ENCODE peak calls at places on chromosomes 13 and 19, in eight cellular contexts. One of them, this sample, is unnamed.

GRCh38 chr19:8336072-8336569 is 6.9 kb downstream of the KANK3 start:
- DNase-seq in stimulated activated CD4-positive, alpha-beta T cell treated with anti-CD3 and anti-CD28 coated beads, Interleukin-1b, Interleukin-23, amount 100 ng/mL, for 24 hours: no peak
- DNase-seq in EL: no peak
- DNase-seq in substantia nigra: no peak
- DNase-seq in astrocyte of the spinal cord: no peak
- DNase-seq in neuronal stem cell: no peak
- DNase-seq in activated CD8-positive, alpha-beta T cell treated with anti-CD3 and anti-CD28 coated beads, Interleukin-2, amount 10 ng/mL, durations not matched to agents 7 days and 5 days: no peak
- DNase-seq in Kasumi-1: no peak
- DNase-seq in this sample: no peak

GRCh38 chr19:33569822-33570221 is 48.2 kb upstream of the PEPD start:
- DNase-seq in stimulated activated CD4-positive, alpha-beta T cell treated with anti-CD3 and anti-CD28 coated beads, Interleukin-1b, Interleukin-23, amount 100 ng/mL, for 24 hours: no peak
- DNase-seq in EL: no peak
- DNase-seq in substantia nigra: no peak
- DNase-seq in astrocyte of the spinal cord: no peak
- DNase-seq in neuronal stem cell: peak
- DNase-seq in activated CD8-positive, alpha-beta T cell treated with anti-CD3 and anti-CD28 coated beads, Interleukin-2, amount 10 ng/mL, durations not matched to agents 7 days and 5 days: no peak
- DNase-seq in Kasumi-1: no peak
- DNase-seq in this sample: no peak

GRCh38 chr13:23558675-23559536 is 11.3 kb upstream of the TNFRSF19 start:
- DNase-seq in stimulated activated CD4-positive, alpha-beta T cell treated with anti-CD3 and anti-CD28 coated beads, Interleukin-1b, Interleukin-23, amount 100 ng/mL, for 24 hours: no peak
- DNase-seq in EL: peak
- DNase-seq in substantia nigra: no peak
- DNase-seq in astrocyte of the spinal cord: peak
- DNase-seq in neuronal stem cell: no peak
- DNase-seq in activated CD8-positive, alpha-beta T cell treated with anti-CD3 and anti-CD28 coated beads, Interleukin-2, amount 10 ng/mL, durations not matched to agents 7 days and 5 days: no peak
- DNase-seq in Kasumi-1: peak
- DNase-seq in this sample: peak

GRCh38 chr13:33676045-33676699 is 141.8 kb upstream of the RFC3 start:
- DNase-seq in stimulated activated CD4-positive, alpha-beta T cell treated with anti-CD3 and anti-CD28 coated beads, Interleukin-1b, Interleukin-23, amount 100 ng/mL, for 24 hours: no peak
- DNase-seq in EL: peak
- DNase-seq in substantia nigra: no peak
- DNase-seq in astrocyte of the spinal cord: peak
- DNase-seq in neuronal stem cell: no peak
- DNase-seq in activated CD8-positive, alpha-beta T cell treated with anti-CD3 and anti-CD28 coated beads, Interleukin-2, amount 10 ng/mL, durations not matched to agents 7 days and 5 days: no peak
- DNase-seq in Kasumi-1: no peak
- DNase-seq in this sample: no peak

GRCh38 chr13:109141716-109142115 is 512.3 kb downstream of the MYO16 start:
- DNase-seq in stimulated activated CD4-positive, alpha-beta T cell treated with anti-CD3 and anti-CD28 coated beads, Interleukin-1b, Interleukin-23, amount 100 ng/mL, for 24 hours: no peak
- DNase-seq in EL: no peak
- DNase-seq in substantia nigra: no peak
- DNase-seq in astrocyte of the spinal cord: no peak
- DNase-seq in neuronal stem cell: no peak
- DNase-seq in activated CD8-positive, alpha-beta T cell treated with anti-CD3 and anti-CD28 coated beads, Interleukin-2, amount 10 ng/mL, durations not matched to agents 7 days and 5 days: no peak
- DNase-seq in Kasumi-1: no peak
- DNase-seq in this sample: no peak

GRCh38 chr13:38415233-38415632 is 65.6 kb downstream of the UFM1 start:
- DNase-seq in stimulated activated CD4-positive, alpha-beta T cell treated with anti-CD3 and anti-CD28 coated beads, Interleukin-1b, Interleukin-23, amount 100 ng/mL, for 24 hours: no peak
- DNase-seq in EL: no peak
- DNase-seq in substantia nigra: no peak
- DNase-seq in astrocyte of the spinal cord: no peak
- DNase-seq in neuronal stem cell: no peak
- DNase-seq in activated CD8-positive, alpha-beta T cell treated with anti-CD3 and anti-CD28 coated beads, Interleukin-2, amount 10 ng/mL, durations not matched to agents 7 days and 5 days: peak
- DNase-seq in Kasumi-1: no peak
- DNase-seq in this sample: no peak

GRCh38 chr13:66689628-66690027 is 540.5 kb downstream of the PCDH9 start:
- DNase-seq in stimulated activated CD4-positive, alpha-beta T cell treated with anti-CD3 and anti-CD28 coated beads, Interleukin-1b, Interleukin-23, amount 100 ng/mL, for 24 hours: no peak
- DNase-seq in EL: peak
- DNase-seq in substantia nigra: no peak
- DNase-seq in astrocyte of the spinal cord: peak
- DNase-seq in neuronal stem cell: no peak
- DNase-seq in activated CD8-positive, alpha-beta T cell treated with anti-CD3 and anti-CD28 coated beads, Interleukin-2, amount 10 ng/mL, durations not matched to agents 7 days and 5 days: no peak
- DNase-seq in Kasumi-1: no peak
- DNase-seq in this sample: peak

GRCh38 chr13:39810091-39810877 is 154.8 kb downstream of the COG6 start:
- DNase-seq in stimulated activated CD4-positive, alpha-beta T cell treated with anti-CD3 and anti-CD28 coated beads, Interleukin-1b, Interleukin-23, amount 100 ng/mL, for 24 hours: no peak
- DNase-seq in EL: peak
- DNase-seq in substantia nigra: no peak
- DNase-seq in astrocyte of the spinal cord: no peak
- DNase-seq in neuronal stem cell: no peak
- DNase-seq in activated CD8-positive, alpha-beta T cell treated with anti-CD3 and anti-CD28 coated beads, Interleukin-2, amount 10 ng/mL, durations not matched to agents 7 days and 5 days: no peak
- DNase-seq in Kasumi-1: no peak
- DNase-seq in this sample: no peak

GRCh38 chr13:34765446-34766180 is 176.5 kb upstream of the NBEA start:
- DNase-seq in stimulated activated CD4-positive, alpha-beta T cell treated with anti-CD3 and anti-CD28 coated beads, Interleukin-1b, Interleukin-23, amount 100 ng/mL, for 24 hours: no peak
- DNase-seq in EL: no peak
- DNase-seq in substantia nigra: no peak
- DNase-seq in astrocyte of the spinal cord: no peak
- DNase-seq in neuronal stem cell: no peak
- DNase-seq in activated CD8-positive, alpha-beta T cell treated with anti-CD3 and anti-CD28 coated beads, Interleukin-2, amount 10 ng/mL, durations not matched to agents 7 days and 5 days: no peak
- DNase-seq in Kasumi-1: no peak
- DNase-seq in this sample: peak

GRCh38 chr13:50846861-50847475 is 3.5 kb upstream of the DLEU7 start:
- DNase-seq in stimulated activated CD4-positive, alpha-beta T cell treated with anti-CD3 and anti-CD28 coated beads, Interleukin-1b, Interleukin-23, amount 100 ng/mL, for 24 hours: no peak
- DNase-seq in EL: no peak
- DNase-seq in substantia nigra: no peak
- DNase-seq in astrocyte of the spinal cord: no peak
- DNase-seq in neuronal stem cell: no peak
- DNase-seq in activated CD8-positive, alpha-beta T cell treated with anti-CD3 and anti-CD28 coated beads, Interleukin-2, amount 10 ng/mL, durations not matched to agents 7 days and 5 days: no peak
- DNase-seq in Kasumi-1: no peak
- DNase-seq in this sample: no peak

GRCh38 chr13:36430247-36431203 is 1.8 kb upstream of the CCNA1 start:
- DNase-seq in stimulated activated CD4-positive, alpha-beta T cell treated with anti-CD3 and anti-CD28 coated beads, Interleukin-1b, Interleukin-23, amount 100 ng/mL, for 24 hours: no peak
- DNase-seq in EL: no peak
- DNase-seq in substantia nigra: no peak
- DNase-seq in astrocyte of the spinal cord: no peak
- DNase-seq in neuronal stem cell: no peak
- DNase-seq in activated CD8-positive, alpha-beta T cell treated with anti-CD3 and anti-CD28 coated beads, Interleukin-2, amount 10 ng/mL, durations not matched to agents 7 days and 5 days: no peak
- DNase-seq in Kasumi-1: no peak
- DNase-seq in this sample: no peak

GRCh38 chr19:50838239-50838638 is 4.9 kb upstream of the KLK15 start:
- DNase-seq in stimulated activated CD4-positive, alpha-beta T cell treated with anti-CD3 and anti-CD28 coated beads, Interleukin-1b, Interleukin-23, amount 100 ng/mL, for 24 hours: no peak
- DNase-seq in EL: no peak
- DNase-seq in substantia nigra: no peak
- DNase-seq in astrocyte of the spinal cord: no peak
- DNase-seq in neuronal stem cell: no peak
- DNase-seq in activated CD8-positive, alpha-beta T cell treated with anti-CD3 and anti-CD28 coated beads, Interleukin-2, amount 10 ng/mL, durations not matched to agents 7 days and 5 days: no peak
- DNase-seq in Kasumi-1: no peak
- DNase-seq in this sample: no peak

GRCh38 chr13:59305896-59306295 is 857.8 kb downstream of the DIAPH3 start:
- DNase-seq in stimulated activated CD4-positive, alpha-beta T cell treated with anti-CD3 and anti-CD28 coated beads, Interleukin-1b, Interleukin-23, amount 100 ng/mL, for 24 hours: no peak
- DNase-seq in EL: no peak
- DNase-seq in substantia nigra: no peak
- DNase-seq in astrocyte of the spinal cord: no peak
- DNase-seq in neuronal stem cell: no peak
- DNase-seq in activated CD8-positive, alpha-beta T cell treated with anti-CD3 and anti-CD28 coated beads, Interleukin-2, amount 10 ng/mL, durations not matched to agents 7 days and 5 days: no peak
- DNase-seq in Kasumi-1: no peak
- DNase-seq in this sample: no peak

GRCh38 chr19:17332677-17333581 is 1.7 kb downstream of the ANO8 start:
- DNase-seq in stimulated activated CD4-positive, alpha-beta T cell treated with anti-CD3 and anti-CD28 coated beads, Interleukin-1b, Interleukin-23, amount 100 ng/mL, for 24 hours: no peak
- DNase-seq in EL: peak
- DNase-seq in substantia nigra: no peak
- DNase-seq in astrocyte of the spinal cord: peak
- DNase-seq in neuronal stem cell: no peak
- DNase-seq in activated CD8-positive, alpha-beta T cell treated with anti-CD3 and anti-CD28 coated beads, Interleukin-2, amount 10 ng/mL, durations not matched to agents 7 days and 5 days: peak
- DNase-seq in Kasumi-1: peak
- DNase-seq in this sample: no peak

GRCh38 chr19:14091885-14092462 is 1.4 kb upstream of the SAMD1 start:
- DNase-seq in stimulated activated CD4-positive, alpha-beta T cell treated with anti-CD3 and anti-CD28 coated beads, Interleukin-1b, Interleukin-23, amount 100 ng/mL, for 24 hours: no peak
- DNase-seq in EL: no peak
- DNase-seq in substantia nigra: no peak
- DNase-seq in astrocyte of the spinal cord: no peak
- DNase-seq in neuronal stem cell: peak
- DNase-seq in activated CD8-positive, alpha-beta T cell treated with anti-CD3 and anti-CD28 coated beads, Interleukin-2, amount 10 ng/mL, durations not matched to agents 7 days and 5 days: peak
- DNase-seq in Kasumi-1: no peak
- DNase-seq in this sample: no peak

GRCh38 chr13:89982406-89983085 is 1364.9 kb upstream of the MIR17HG start:
- DNase-seq in stimulated activated CD4-positive, alpha-beta T cell treated with anti-CD3 and anti-CD28 coated beads, Interleukin-1b, Interleukin-23, amount 100 ng/mL, for 24 hours: no peak
- DNase-seq in EL: peak
- DNase-seq in substantia nigra: no peak
- DNase-seq in astrocyte of the spinal cord: peak
- DNase-seq in neuronal stem cell: no peak
- DNase-seq in activated CD8-positive, alpha-beta T cell treated with anti-CD3 and anti-CD28 coated beads, Interleukin-2, amount 10 ng/mL, durations not matched to agents 7 days and 5 days: no peak
- DNase-seq in Kasumi-1: no peak
- DNase-seq in this sample: no peak

GRCh38 chr13:51158923-51159322 is 47.8 kb upstream of the C13orf42 start:
- DNase-seq in stimulated activated CD4-positive, alpha-beta T cell treated with anti-CD3 and anti-CD28 coated beads, Interleukin-1b, Interleukin-23, amount 100 ng/mL, for 24 hours: no peak
- DNase-seq in EL: no peak
- DNase-seq in substantia nigra: no peak
- DNase-seq in astrocyte of the spinal cord: no peak
- DNase-seq in neuronal stem cell: no peak
- DNase-seq in activated CD8-positive, alpha-beta T cell treated with anti-CD3 and anti-CD28 coated beads, Interleukin-2, amount 10 ng/mL, durations not matched to agents 7 days and 5 days: no peak
- DNase-seq in Kasumi-1: no peak
- DNase-seq in this sample: no peak

GRCh38 chr13:32824671-32825070 is 191.6 kb upstream of the KL start:
- DNase-seq in stimulated activated CD4-positive, alpha-beta T cell treated with anti-CD3 and anti-CD28 coated beads, Interleukin-1b, Interleukin-23, amount 100 ng/mL, for 24 hours: no peak
- DNase-seq in EL: peak
- DNase-seq in substantia nigra: no peak
- DNase-seq in astrocyte of the spinal cord: peak
- DNase-seq in neuronal stem cell: peak
- DNase-seq in activated CD8-positive, alpha-beta T cell treated with anti-CD3 and anti-CD28 coated beads, Interleukin-2, amount 10 ng/mL, durations not matched to agents 7 days and 5 days: no peak
- DNase-seq in Kasumi-1: no peak
- DNase-seq in this sample: peak

GRCh38 chr13:111929036-111929616 is 137.8 kb upstream of the SOX1 start:
- DNase-seq in stimulated activated CD4-positive, alpha-beta T cell treated with anti-CD3 and anti-CD28 coated beads, Interleukin-1b, Interleukin-23, amount 100 ng/mL, for 24 hours: no peak
- DNase-seq in EL: no peak
- DNase-seq in substantia nigra: no peak
- DNase-seq in astrocyte of the spinal cord: no peak
- DNase-seq in neuronal stem cell: no peak
- DNase-seq in activated CD8-positive, alpha-beta T cell treated with anti-CD3 and anti-CD28 coated beads, Interleukin-2, amount 10 ng/mL, durations not matched to agents 7 days and 5 days: no peak
- DNase-seq in Kasumi-1: no peak
- DNase-seq in this sample: no peak

GRCh38 chr13:38880397-38880796 is 110.2 kb downstream of the STOML3 start:
- DNase-seq in stimulated activated CD4-positive, alpha-beta T cell treated with anti-CD3 and anti-CD28 coated beads, Interleukin-1b, Interleukin-23, amount 100 ng/mL, for 24 hours: no peak
- DNase-seq in EL: no peak
- DNase-seq in substantia nigra: no peak
- DNase-seq in astrocyte of the spinal cord: no peak
- DNase-seq in neuronal stem cell: no peak
- DNase-seq in activated CD8-positive, alpha-beta T cell treated with anti-CD3 and anti-CD28 coated beads, Interleukin-2, amount 10 ng/mL, durations not matched to agents 7 days and 5 days: no peak
- DNase-seq in Kasumi-1: no peak
- DNase-seq in this sample: no peak

GRCh38 chr13:28161370-28161769 is 23.0 kb downstream of the PAN3 start:
- DNase-seq in stimulated activated CD4-positive, alpha-beta T cell treated with anti-CD3 and anti-CD28 coated beads, Interleukin-1b, Interleukin-23, amount 100 ng/mL, for 24 hours: no peak
- DNase-seq in EL: peak
- DNase-seq in substantia nigra: no peak
- DNase-seq in astrocyte of the spinal cord: no peak
- DNase-seq in neuronal stem cell: no peak
- DNase-seq in activated CD8-positive, alpha-beta T cell treated with anti-CD3 and anti-CD28 coated beads, Interleukin-2, amount 10 ng/mL, durations not matched to agents 7 days and 5 days: no peak
- DNase-seq in Kasumi-1: no peak
- DNase-seq in this sample: peak

This sample was measured in kidney glomerular epithelial cell.